ENCODE peak calls at places on chromosomes 7 and 10, in ten cellular contexts. One of them, this sample, is unnamed. For H3K4me1, the result is how much of the 10 kb centered on the place peaks cover.

GRCh38 chr7:105267244-105267643 is 121.5 kb downstream of the SRPK2 start:
- DNase-seq in sigmoid colon: no peak
- DNase-seq in HepG2: no peak
- DNase-seq in K562: no peak
- DNase-seq in suprapubic skin: no peak
- DNase-seq in prostate gland: no peak
- DNase-seq in GM23338: no peak
- DNase-seq in transverse colon: no peak
- DNase-seq in GM12878: no peak
- DNase-seq in SK-N-SH: no peak
- DNase-seq in this sample: no peak

GRCh38 chr7:28840515-28841125 is 117.5 kb downstream of the TRIL start:
- DNase-seq in prostate gland: no peak
- DNase-seq in GM12878: no peak
- DNase-seq in SK-N-SH: peak
- DNase-seq in HepG2: no peak
- DNase-seq in GM23338: peak
- DNase-seq in sigmoid colon: no peak
- DNase-seq in suprapubic skin: no peak
- DNase-seq in K562: no peak
- DNase-seq in transverse colon: no peak
- DNase-seq in this sample: no peak

GRCh38 chr7:124662937-124663336 is 102.7 kb downstream of the GPR37 start:
- DNase-seq in SK-N-SH: no peak
- DNase-seq in GM12878: no peak
- DNase-seq in prostate gland: no peak
- DNase-seq in GM23338: no peak
- DNase-seq in sigmoid colon: no peak
- DNase-seq in transverse colon: no peak
- DNase-seq in K562: no peak
- DNase-seq in suprapubic skin: no peak
- DNase-seq in HepG2: no peak
- DNase-seq in this sample: no peak

GRCh38 chr7:37901236-37901827 is 15.3 kb downstream of the SFRP4 start:
- DNase-seq in HepG2: peak
- DNase-seq in sigmoid colon: no peak
- DNase-seq in GM23338: peak
- DNase-seq in SK-N-SH: peak
- DNase-seq in K562: peak
- DNase-seq in suprapubic skin: no peak
- DNase-seq in prostate gland: no peak
- DNase-seq in GM12878: no peak
- DNase-seq in transverse colon: no peak
- DNase-seq in this sample: no peak

GRCh38 chr7:12607134-12607533 is 36.6 kb downstream of the SCIN start:
- DNase-seq in sigmoid colon: no peak
- DNase-seq in GM23338: no peak
- DNase-seq in transverse colon: no peak
- DNase-seq in HepG2: no peak
- DNase-seq in prostate gland: no peak
- DNase-seq in K562: no peak
- DNase-seq in suprapubic skin: no peak
- DNase-seq in GM12878: no peak
- DNase-seq in SK-N-SH: peak
- DNase-seq in this sample: no peak

GRCh38 chr7:9575716-9576115 is 1142.3 kb downstream of the NXPH1 start:
- DNase-seq in HepG2: no peak
- DNase-seq in suprapubic skin: no peak
- DNase-seq in SK-N-SH: no peak
- DNase-seq in K562: no peak
- DNase-seq in GM23338: no peak
- DNase-seq in GM12878: no peak
- DNase-seq in sigmoid colon: no peak
- DNase-seq in prostate gland: no peak
- DNase-seq in transverse colon: no peak
- DNase-seq in this sample: no peak

GRCh38 chr7:158698657-158699195 is 5.9 kb downstream of the NCAPG2 start:
- DNase-seq in GM12878: no peak
- DNase-seq in transverse colon: no peak
- DNase-seq in suprapubic skin: no peak
- DNase-seq in prostate gland: no peak
- DNase-seq in HepG2: no peak
- DNase-seq in GM23338: no peak
- DNase-seq in K562: no peak
- DNase-seq in sigmoid colon: no peak
- DNase-seq in SK-N-SH: no peak
- DNase-seq in this sample: no peak

GRCh38 chr7:152574892-152575511 is 100.9 kb downstream of the XRCC2 start:
- DNase-seq in GM23338: no peak
- DNase-seq in prostate gland: no peak
- DNase-seq in SK-N-SH: no peak
- DNase-seq in K562: no peak
- DNase-seq in GM12878: peak
- DNase-seq in sigmoid colon: no peak
- DNase-seq in suprapubic skin: no peak
- DNase-seq in HepG2: no peak
- DNase-seq in transverse colon: no peak
- DNase-seq in this sample: no peak

GRCh38 chr7:81180573-81180972 is 261.7 kb upstream of the SEMA3C start:
- DNase-seq in K562: no peak
- DNase-seq in GM23338: peak
- DNase-seq in GM12878: no peak
- DNase-seq in transverse colon: no peak
- DNase-seq in HepG2: no peak
- DNase-seq in prostate gland: no peak
- DNase-seq in sigmoid colon: no peak
- DNase-seq in SK-N-SH: no peak
- DNase-seq in suprapubic skin: no peak
- DNase-seq in this sample: no peak

GRCh38 chr10:116597543-116597942 is 6.8 kb downstream of the PNLIPRP1 start:
- DNase-seq in sigmoid colon: no peak
- DNase-seq in GM12878: no peak
- DNase-seq in suprapubic skin: no peak
- DNase-seq in prostate gland: no peak
- DNase-seq in SK-N-SH: no peak
- DNase-seq in GM23338: no peak
- DNase-seq in HepG2: no peak
- DNase-seq in K562: no peak
- DNase-seq in transverse colon: no peak
- DNase-seq in this sample: no peak

GRCh38 chr10:3126741-3127342 is 45.7 kb downstream of the PITRM1 start:
- DNase-seq in prostate gland: no peak
- DNase-seq in suprapubic skin: no peak
- DNase-seq in SK-N-SH: no peak
- DNase-seq in transverse colon: peak
- DNase-seq in GM12878: no peak
- DNase-seq in HepG2: no peak
- DNase-seq in sigmoid colon: peak
- DNase-seq in GM23338: no peak
- DNase-seq in K562: no peak
- DNase-seq in this sample: no peak

GRCh38 chr7:115600196-115600595 is 430.4 kb downstream of the TFEC start:
- DNase-seq in sigmoid colon: no peak
- DNase-seq in K562: no peak
- DNase-seq in GM12878: no peak
- DNase-seq in GM23338: no peak
- DNase-seq in prostate gland: no peak
- DNase-seq in HepG2: no peak
- DNase-seq in suprapubic skin: no peak
- DNase-seq in transverse colon: no peak
- DNase-seq in SK-N-SH: no peak
- DNase-seq in this sample: no peak

GRCh38 chr10:3635248-3635647 is 149.8 kb downstream of the KLF6 start:
- DNase-seq in GM12878: no peak
- DNase-seq in GM23338: no peak
- DNase-seq in SK-N-SH: no peak
- DNase-seq in prostate gland: no peak
- DNase-seq in HepG2: no peak
- DNase-seq in suprapubic skin: no peak
- DNase-seq in sigmoid colon: no peak
- DNase-seq in transverse colon: no peak
- DNase-seq in K562: no peak
- DNase-seq in this sample: no peak

GRCh38 chr7:141074162-141074989 is 512 bp downstream of the TMEM178B start:
- DNase-seq in SK-N-SH: peak
- DNase-seq in K562: no peak
- DNase-seq in GM12878: no peak
- DNase-seq in HepG2: no peak
- DNase-seq in transverse colon: no peak
- DNase-seq in sigmoid colon: no peak
- DNase-seq in prostate gland: peak
- DNase-seq in suprapubic skin: no peak
- DNase-seq in GM23338: peak
- DNase-seq in this sample: no peak

GRCh38 chr7:131110294-131111080 is 217.2 kb upstream of the MKLN1 start:
- DNase-seq in SK-N-SH: no peak
- DNase-seq in sigmoid colon: peak
- DNase-seq in transverse colon: peak
- DNase-seq in prostate gland: peak
- DNase-seq in K562: peak
- DNase-seq in GM23338: peak
- DNase-seq in HepG2: no peak
- DNase-seq in GM12878: no peak
- DNase-seq in suprapubic skin: no peak
- DNase-seq in this sample: no peak

GRCh38 chr10:96417432-96417831 is 58.6 kb upstream of the OPALIN start:
- DNase-seq in SK-N-SH: no peak
- DNase-seq in GM23338: peak
- DNase-seq in K562: no peak
- DNase-seq in transverse colon: no peak
- DNase-seq in sigmoid colon: no peak
- DNase-seq in prostate gland: no peak
- DNase-seq in HepG2: peak
- DNase-seq in GM12878: no peak
- DNase-seq in suprapubic skin: no peak
- DNase-seq in this sample: peak

GRCh38 chr10:11160982-11161554 is 143.4 kb downstream of the CELF2 start:
- DNase-seq in GM23338: no peak
- DNase-seq in suprapubic skin: no peak
- DNase-seq in HepG2: no peak
- DNase-seq in K562: no peak
- DNase-seq in transverse colon: no peak
- DNase-seq in sigmoid colon: peak
- DNase-seq in GM12878: no peak
- DNase-seq in prostate gland: no peak
- DNase-seq in SK-N-SH: no peak
- DNase-seq in this sample: no peak
- TF ChIP-seq POLR2AphosphoS5 in GM23338: no peak
- TF ChIP-seq POLR2AphosphoS5 in suprapubic skin: no peak
- TF ChIP-seq POLR2AphosphoS5 in HepG2: no peak
- TF ChIP-seq POLR2AphosphoS5 in K562: no peak
- TF ChIP-seq POLR2AphosphoS5 in transverse colon: no peak
- TF ChIP-seq POLR2AphosphoS5 in sigmoid colon: no peak
- TF ChIP-seq POLR2AphosphoS5 in GM12878: no peak
- TF ChIP-seq POLR2AphosphoS5 in prostate gland: no peak
- TF ChIP-seq POLR2AphosphoS5 in SK-N-SH: no peak
- TF ChIP-seq POLR2AphosphoS5 in this sample: peak

DNA sequence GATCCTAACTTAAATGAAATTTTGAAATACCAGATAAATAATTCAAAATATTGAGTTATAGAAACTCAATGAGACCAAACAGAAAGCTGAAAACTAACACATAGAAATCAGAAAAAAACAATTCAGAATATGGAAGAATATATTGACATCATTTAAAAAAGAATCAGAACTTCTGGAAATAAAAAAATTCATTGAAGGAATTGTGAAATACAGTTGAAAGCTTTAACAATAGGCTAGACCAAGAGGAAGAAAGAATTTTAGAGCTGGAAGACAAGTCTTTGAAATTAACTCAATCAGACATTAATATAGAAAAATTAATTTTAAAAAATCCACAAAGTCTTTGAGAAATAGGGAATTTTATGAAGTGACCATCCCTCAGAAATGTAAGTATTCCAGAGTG is 36.8 kb upstream of the AKR1C1 start:
- DNase-seq in SK-N-SH: no peak
- DNase-seq in prostate gland: no peak
- DNase-seq in GM23338: no peak
- DNase-seq in suprapubic skin: no peak
- DNase-seq in sigmoid colon: no peak
- DNase-seq in HepG2: no peak
- DNase-seq in K562: no peak
- DNase-seq in GM12878: no peak
- DNase-seq in transverse colon: no peak
- DNase-seq in this sample: no peak
- H3K4me1 ChIP-seq in SK-N-SH: under half
- H3K4me1 ChIP-seq in prostate gland: under half
- H3K4me1 ChIP-seq in GM23338: under half
- H3K4me1 ChIP-seq in suprapubic skin: under half
- H3K4me1 ChIP-seq in sigmoid colon: under half
- H3K4me1 ChIP-seq in HepG2: under half
- H3K4me1 ChIP-seq in K562: under half
- H3K4me1 ChIP-seq in GM12878: under half
- H3K4me1 ChIP-seq in transverse colon: under half
- H3K4me1 ChIP-seq in this sample: under half

DNA sequence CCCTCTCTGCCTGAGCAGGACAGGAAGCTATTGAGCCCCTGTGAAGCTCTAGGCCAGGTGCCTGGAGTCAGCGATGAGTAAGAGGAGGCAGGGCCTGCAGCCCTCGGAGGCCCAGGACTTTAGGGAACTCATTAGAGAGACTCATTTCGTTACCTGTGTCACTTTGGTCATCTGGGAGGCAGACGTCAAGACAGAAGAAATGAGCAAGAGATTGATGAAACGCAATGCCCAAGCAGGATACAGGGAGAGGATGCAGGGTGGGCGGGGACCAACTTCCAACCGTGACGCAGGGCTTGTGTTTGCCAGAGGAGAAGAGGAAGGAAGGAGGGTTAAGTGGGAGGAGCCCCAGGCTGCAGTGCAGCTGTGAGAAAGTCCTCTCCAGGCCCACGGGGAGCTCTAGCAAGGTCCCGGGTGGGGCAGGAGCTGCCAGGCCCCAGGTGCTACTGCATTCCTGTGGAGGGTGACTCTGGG is 26.4 kb upstream of the GNA12 start:
- DNase-seq in transverse colon: peak
- DNase-seq in prostate gland: no peak
- DNase-seq in GM12878: no peak
- DNase-seq in K562: peak
- DNase-seq in GM23338: peak
- DNase-seq in SK-N-SH: peak
- DNase-seq in sigmoid colon: peak
- DNase-seq in HepG2: no peak
- DNase-seq in suprapubic skin: peak
- DNase-seq in this sample: peak
- TF ChIP-seq POLR2AphosphoS5 in transverse colon: no peak
- TF ChIP-seq POLR2AphosphoS5 in prostate gland: peak
- TF ChIP-seq POLR2AphosphoS5 in GM12878: no peak
- TF ChIP-seq POLR2AphosphoS5 in K562: no peak
- TF ChIP-seq POLR2AphosphoS5 in GM23338: no peak
- TF ChIP-seq POLR2AphosphoS5 in SK-N-SH: no peak
- TF ChIP-seq POLR2AphosphoS5 in sigmoid colon: no peak
- TF ChIP-seq POLR2AphosphoS5 in HepG2: no peak
- TF ChIP-seq POLR2AphosphoS5 in suprapubic skin: no peak
- TF ChIP-seq POLR2AphosphoS5 in this sample: no peak

DNA sequence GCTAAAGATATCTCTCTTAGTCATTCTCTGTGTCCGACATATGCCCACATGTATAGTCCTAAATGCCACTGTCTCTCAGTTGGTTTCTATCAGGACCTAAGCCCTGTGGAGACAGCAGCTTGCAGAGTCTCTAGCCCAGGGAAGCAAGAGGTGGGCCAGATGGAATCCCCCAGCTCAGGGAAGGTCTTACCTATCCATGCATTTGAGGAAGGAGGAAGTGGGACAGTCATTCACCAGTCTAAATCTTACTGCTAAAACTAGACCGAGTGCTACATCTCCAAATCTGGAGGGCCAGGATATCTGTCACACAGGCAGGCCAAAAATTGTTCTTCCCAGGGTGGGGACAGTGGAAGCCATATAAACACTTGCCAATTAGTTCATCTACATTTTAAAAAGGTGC is 26.4 kb upstream of the HERPUD2 start:
- DNase-seq in GM23338: no peak
- DNase-seq in prostate gland: no peak
- DNase-seq in SK-N-SH: no peak
- DNase-seq in sigmoid colon: no peak
- DNase-seq in GM12878: no peak
- DNase-seq in suprapubic skin: no peak
- DNase-seq in HepG2: no peak
- DNase-seq in K562: no peak
- DNase-seq in transverse colon: no peak
- DNase-seq in this sample: no peak
- H3K4me1 ChIP-seq in GM23338: under half
- H3K4me1 ChIP-seq in prostate gland: under half
- H3K4me1 ChIP-seq in SK-N-SH: under half
- H3K4me1 ChIP-seq in sigmoid colon: under half
- H3K4me1 ChIP-seq in GM12878: under half
- H3K4me1 ChIP-seq in suprapubic skin: under half
- H3K4me1 ChIP-seq in HepG2: under half
- H3K4me1 ChIP-seq in K562: under half
- H3K4me1 ChIP-seq in transverse colon: under half
- H3K4me1 ChIP-seq in this sample: under half

This sample was measured in esophagus muscularis mucosa.